ENCODE peak calls at places on chromosome 5, in seven cellular contexts. M is activated gamma-delta T cell treated with Interleukin-2 at 50 U/mL for 16 hours; H is HCEC 1CT; B is HTR-8/SVneo; K is AG10803; R is activated naive CD4-positive, alpha-beta T cell treated with anti-CD3 and anti-CD28 coated beads, Interleukin-2, amount 10 ng/mL, durations not matched to agents 7 days and 5 days; T is NCI-H460. S is an unnamed sample.

GRCh38 chr5:82707741-82708140 is 369.5 kb downstream of the TMEM167A start:
- DNase-seq in M (no peak), H (no peak), B (no peak), K (no peak), R (no peak), T (no peak), S (no peak)

GRCh38 chr5:132380741-132381140 is 11.2 kb downstream of the SLC22A5 start:
- DNase-seq in M (no peak), H (no peak), B (no peak), K (no peak), R (no peak), T (no peak), S (no peak)

GRCh38 chr5:120254385-120254784 is 209.7 kb upstream of the PRR16 start:
- DNase-seq in M (no peak), H (no peak), B (no peak), K (no peak), R (no peak), T (no peak), S (no peak)

GRCh38 chr5:150485770-150486401 is 22.0 kb upstream of the NDST1 start:
- DNase-seq in M (peak), H (peak), B (peak), K (peak), R (peak), T (no peak), S (no peak)

GRCh38 chr5:1509346-1510085 is 14.2 kb downstream of the LPCAT1 start:
- DNase-seq in M (peak), H (no peak), B (no peak), K (no peak), R (peak), T (no peak), S (no peak)

GRCh38 chr5:178440163-178440545 is 150.0 kb downstream of the COL23A1 start:
- DNase-seq in M (no peak), H (no peak), B (no peak), K (no peak), R (no peak), T (no peak), S (no peak)

GRCh38 chr5:51518607-51519006 is 135.4 kb downstream of the ISL1 start:
- DNase-seq in M (no peak), H (no peak), B (no peak), K (no peak), R (no peak), T (no peak), S (no peak)

GRCh38 chr5:137563646-137564474 is 64.7 kb upstream of the SPOCK1 start:
- DNase-seq in M (no peak), H (peak), B (peak), K (peak), R (no peak), T (peak), S (peak)

GRCh38 chr5:180080670-180081280 is 9.2 kb upstream of the RNF130 start:
- DNase-seq in M (peak), H (no peak), B (no peak), K (no peak), R (peak), T (no peak), S (no peak)

GRCh38 chr5:85466423-85466822 is 1081.7 kb upstream of the EDIL3 start:
- DNase-seq in M (no peak), H (no peak), B (no peak), K (no peak), R (no peak), T (no peak), S (no peak)

GRCh38 chr5:115733607-115734006 is 82.9 kb downstream of the CDO1 start:
- DNase-seq in M (no peak), H (no peak), B (no peak), K (no peak), R (no peak), T (no peak), S (no peak)

GRCh38 chr5:30401479-30402058 is 791.9 kb upstream of the CDH6 start:
- DNase-seq in M (no peak), H (no peak), B (peak), K (no peak), R (no peak), T (peak), S (peak)

GRCh38 chr5:157108961-157109360 is at the start of gene HAVCR2:
- DNase-seq in M (peak), H (no peak), B (no peak), K (no peak), R (peak), T (no peak), S (no peak)

GRCh38 chr5:116861097-116861496 is 286.5 kb upstream of the SEMA6A start:
- DNase-seq in M (no peak), H (no peak), B (no peak), K (no peak), R (no peak), T (no peak), S (no peak)

GRCh38 chr5:55724276-55724675 is 12.2 kb upstream of the SLC38A9 start:
- DNase-seq in M (no peak), H (no peak), B (no peak), K (no peak), R (no peak), T (no peak), S (no peak)

GRCh38 chr5:141492168-141492885 is 3.4 kb downstream of the PCDHGC5 start:
- DNase-seq in M (no peak), H (no peak), B (no peak), K (no peak), R (peak), T (no peak), S (no peak)

GRCh38 chr5:7592910-7593309 is 197.0 kb downstream of the ADCY2 start:
- DNase-seq in M (no peak), H (no peak), B (no peak), K (peak), R (no peak), T (no peak), S (no peak)

GRCh38 chr5:177980776-177981175 is 15.3 kb downstream of the PROP1 start:
- DNase-seq in M (no peak), H (no peak), B (no peak), K (no peak), R (no peak), T (no peak), S (no peak)

GRCh38 chr5:139863361-139863760 is 67.8 kb downstream of the PSD2 start:
- DNase-seq in M (no peak), H (no peak), B (no peak), K (peak), R (no peak), T (no peak), S (no peak)

GRCh38 chr5:67021522-67022316 is 174.9 kb downstream of the CD180 start:
- DNase-seq in M (no peak), H (no peak), B (no peak), K (peak), R (no peak), T (no peak), S (no peak)

GRCh38 chr5:138700581-138701362 is 52.5 kb upstream of the CTNNA1 start:
- DNase-seq in M (no peak), H (no peak), B (no peak), K (peak), R (no peak), T (no peak), S (no peak)

GRCh38 chr5:149857499-149857898 is 87.1 kb downstream of the PDE6A start:
- DNase-seq in M (no peak), H (peak), B (no peak), K (no peak), R (no peak), T (no peak), S (no peak)

GRCh38 chr5:39584921-39585320 is 160.1 kb upstream of the DAB2 start:
- DNase-seq in M (no peak), H (no peak), B (peak), K (peak), R (no peak), T (no peak), S (peak)

GRCh38 chr5:1757511-1757910 is 42.1 kb downstream of the MRPL36 start:
- DNase-seq in M (no peak), H (no peak), B (no peak), K (no peak), R (no peak), T (no peak), S (no peak)

GRCh38 chr5:160835818-160836528 is 16.0 kb downstream of the ATP10B start:
- DNase-seq in M (no peak), H (no peak), B (no peak), K (no peak), R (no peak), T (no peak), S (no peak)

GRCh38 chr5:59569158-59569557 is 324.4 kb downstream of the PDE4D start:
- DNase-seq in M (no peak), H (no peak), B (no peak), K (no peak), R (no peak), T (no peak), S (no peak)

GRCh38 chr5:32536246-32536645 is 49.1 kb upstream of the SUB1 start:
- DNase-seq in M (no peak), H (no peak), B (no peak), K (no peak), R (no peak), T (no peak), S (no peak)

GRCh38 chr5:126339215-126339805 is 83.9 kb upstream of the GRAMD2B start:
- DNase-seq in M (peak), H (peak), B (peak), K (peak), R (peak), T (peak), S (peak)

S was measured in stromal cell of bone marrow.